ENCODE peak calls at places on chromosomes 13 and 19, in four cellular contexts. U is left ventricle myocardium inferior, V is brain microvascular endothelial cell, Z is stomach. J is an unnamed sample.

GRCh38 chr19:42154471-42155323 is 22.5 kb upstream of the POU2F2 start:
- DNase-seq in U (no peak), V (no peak), Z (no peak), J (no peak)

GRCh38 chr13:25733696-25734435 is 317.9 kb downstream of the SHISA2 start:
- DNase-seq in Z (no peak), V (no peak), U (no peak), J (no peak)

GRCh38 chr19:4516199-4516938 is 1.9 kb downstream of the PLIN4 start:
- DNase-seq in U (no peak), V (no peak), Z (no peak), J (no peak)

GRCh38 chr13:113951246-113951999 is 22.5 kb downstream of the C13orf46 start:
- DNase-seq in V (peak), Z (peak), U (peak), J (peak)

GRCh38 chr19:33304760-33305647 is 2.7 kb upstream of the CEBPA start:
- DNase-seq in U (no peak), V (no peak), Z (peak), J (no peak)

GRCh38 chr13:28531195-28531955 is 36.4 kb upstream of the FLT1 start:
- DNase-seq in Z (peak), V (peak), U (peak), J (no peak)

GRCh38 chr19:47541507-47541906 is 26.6 kb upstream of the NAPA start:
- DNase-seq in V (no peak), Z (no peak), U (no peak), J (no peak)

GRCh38 chr19:39190768-39191167 is 6.0 kb upstream of the NCCRP1 start:
- DNase-seq in Z (no peak), V (no peak), U (no peak), J (no peak)

GRCh38 chr19:47089767-47090350 is 23.7 kb downstream of the ZC3H4 start:
- DNase-seq in U (no peak), V (no peak), Z (no peak), J (no peak)

GRCh38 chr13:113632706-113633484 is 25.1 kb downstream of the ATP4B start:
- DNase-seq in V (no peak), Z (no peak), U (peak), J (no peak)

GRCh38 chr19:54805665-54806515 is 2.5 kb downstream of the KIR2DL4 start:
- DNase-seq in U (no peak), V (no peak), Z (no peak), J (no peak)

GRCh38 chr13:98171806-98172569 is 5.1 kb downstream of the RNF113B start:
- DNase-seq in V (peak), Z (peak), U (peak), J (no peak)

GRCh38 chr13:36362914-36363313 is 16.7 kb upstream of the SPART start:
- DNase-seq in V (no peak), U (no peak), Z (no peak), J (no peak)

GRCh38 chr13:28181413-28181812 is 43.1 kb downstream of the PAN3 start:
- DNase-seq in V (peak), U (no peak), Z (no peak), J (peak)

GRCh38 chr19:41843371-41843770 is 1.1 kb downstream of the LYPD4 start:
- DNase-seq in V (no peak), U (no peak), Z (no peak), J (no peak)

GRCh38 chr19:6793411-6793810 is 20.9 kb downstream of the VAV1 start:
- DNase-seq in Z (no peak), V (no peak), U (no peak), J (no peak)

GRCh38 chr13:74575729-74576125 is 441.5 kb upstream of the KLF12 start:
- DNase-seq in Z (peak), V (peak), U (peak), J (peak)

GRCh38 chr19:23992348-23992747 is 77.7 kb downstream of the ZNF726 start:
- DNase-seq in U (no peak), Z (no peak), V (no peak), J (no peak)

GRCh38 chr19:53537523-53538377 is at the start of gene ZNF331:
- DNase-seq in U (peak), Z (peak), V (peak), J (peak)

GRCh38 chr19:5048727-5049553 is 80.0 kb downstream of the KDM4B start:
- DNase-seq in U (no peak), V (peak), Z (no peak), J (no peak)

GRCh38 chr13:71867101-71867814 is at the start of gene DACH1:
- DNase-seq in V (peak), U (peak), Z (peak), J (no peak)

GRCh38 chr13:46288570-46289259 is 77.0 kb downstream of the LRRC63 start:
- DNase-seq in U (no peak), V (peak), Z (no peak), J (peak)

GRCh38 chr13:29255567-29255966 is 339.9 kb downstream of the SLC7A1 start:
- DNase-seq in V (no peak), Z (no peak), U (no peak), J (no peak)

GRCh38 chr19:17331254-17331558 is 3.4 kb downstream of the ANO8 start:
- DNase-seq in Z (no peak), U (no peak), V (no peak), J (no peak)

DNA sequence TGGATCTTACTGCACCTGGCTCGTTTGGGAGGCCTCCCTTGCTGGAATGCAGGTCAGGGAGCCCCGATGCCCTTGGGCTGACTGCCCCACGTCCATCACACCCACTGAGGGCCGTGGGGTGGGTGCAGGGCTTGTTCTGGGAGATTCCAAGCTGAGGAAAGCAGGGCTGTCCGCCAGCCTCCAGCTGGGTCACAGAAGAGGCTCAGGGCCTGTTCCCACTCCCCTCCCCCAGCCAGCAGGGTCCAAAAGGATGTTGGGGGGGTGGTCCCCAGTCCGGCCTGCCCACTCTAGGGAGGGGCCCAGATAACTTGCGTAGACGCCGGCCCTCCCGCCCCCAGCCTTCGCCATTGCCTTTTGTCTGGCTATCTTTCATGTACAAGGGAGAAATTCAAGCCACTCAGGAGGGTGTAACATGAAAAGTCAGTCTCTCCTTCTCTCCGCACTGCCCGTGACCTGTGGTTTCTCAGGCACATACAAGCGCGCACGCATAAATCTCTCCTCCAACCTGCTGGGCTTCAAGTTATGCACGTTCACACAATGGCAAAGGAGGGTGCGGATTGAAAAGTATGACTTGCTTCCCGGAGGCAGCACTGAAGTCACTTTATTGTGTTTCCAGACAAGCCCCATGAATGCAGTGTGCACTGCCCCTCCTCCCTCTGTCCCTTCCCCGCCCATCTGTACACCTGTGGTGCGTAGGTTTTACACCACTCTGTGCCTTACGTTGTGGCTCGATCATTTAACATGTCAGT is 20.2 kb downstream of the CARM1 start:
- DNase-seq in V (no peak), Z (peak), U (peak), J (peak)
- TF ChIP-seq CTCF in V (no peak), Z (no peak), U (no peak), J (no peak)

GRCh38 chr19:13033819-13034611 is 38.7 kb downstream of the NFIX start:
- DNase-seq in Z (peak), U (peak), V (no peak), J (peak)

GRCh38 chr19:13031917-13032623 is 36.8 kb downstream of the NFIX start:
- DNase-seq in Z (no peak), U (no peak), V (no peak), J (no peak)

GRCh38 chr19:13034636-13035035 is 39.4 kb downstream of the NFIX start:
- DNase-seq in U (no peak), Z (no peak), V (no peak), J (no peak)

GRCh38 chr19:13032837-13033236 is 37.6 kb downstream of the NFIX start:
- DNase-seq in U (no peak), Z (no peak), V (no peak), J (no peak)

GRCh38 chr19:13033244-13033643 is 38.0 kb downstream of the NFIX start:
- DNase-seq in U (no peak), V (no peak), Z (no peak), J (no peak)
- H3K27ac ChIP-seq in U (peak), V (no peak), Z (peak), J (peak)

GRCh38 chr19:43430142-43430710 is 15.5 kb downstream of the TEX101 start:
- DNase-seq in Z (no peak), V (no peak), U (no peak), J (no peak)
- TF ChIP-seq CTCF in Z (no peak), V (peak), U (no peak), J (no peak)

DNA sequence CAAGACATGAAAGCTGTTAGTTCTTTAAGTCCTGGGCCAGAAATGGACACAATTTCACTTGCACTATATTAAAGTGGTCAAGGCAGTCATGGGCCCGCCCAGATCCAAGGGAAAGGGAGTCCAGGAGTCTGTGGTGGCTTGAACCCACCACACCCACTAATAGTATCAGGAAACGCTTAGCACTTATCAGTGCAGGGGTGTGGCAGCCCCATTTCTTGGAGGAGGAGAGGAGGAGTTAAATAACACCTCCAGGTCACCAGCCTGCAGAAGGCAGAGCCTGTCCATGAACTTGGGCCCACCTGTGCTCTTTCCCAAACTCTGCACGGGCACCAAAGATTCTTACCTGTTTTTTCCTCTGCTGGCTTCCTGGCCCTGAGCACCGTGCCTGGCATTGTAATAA is 5.4 kb upstream of the NTN5 start:
- DNase-seq in V (no peak), Z (peak), U (no peak), J (no peak)
- H3K27ac ChIP-seq in V (no peak), Z (peak), U (no peak), J (no peak)

DNA sequence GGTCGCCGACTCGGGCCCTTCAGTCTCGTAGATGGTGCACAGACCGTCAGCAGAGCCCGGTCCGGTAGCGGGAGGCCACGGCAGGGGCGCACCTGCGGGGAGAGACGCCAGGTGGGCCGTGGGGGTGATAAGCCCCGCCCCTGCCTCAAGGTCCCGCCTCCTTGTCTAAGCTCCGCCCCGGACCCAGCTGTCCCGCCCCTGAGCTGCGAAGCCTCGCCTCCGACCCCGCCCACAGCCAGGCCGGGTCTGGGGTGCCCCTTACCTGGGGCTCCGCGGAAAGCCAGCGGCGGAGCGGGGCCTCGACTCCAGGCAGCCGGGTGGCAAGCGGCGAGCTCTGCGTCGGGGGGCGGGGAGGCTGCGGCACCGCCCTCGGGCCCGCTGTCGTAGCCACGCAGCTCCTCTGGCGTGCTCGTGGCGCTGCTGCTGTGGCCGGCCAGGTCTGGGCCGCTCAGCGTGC is 4.7 kb downstream of the PRR36 start:
- DNase-seq in V (no peak), U (peak), Z (peak), J (peak)
- TF ChIP-seq CTCF in V (no peak), U (peak), Z (no peak), J (peak)

GRCh38 chr19:50280983-50281382 is 48.2 kb downstream of the KCNC3 start:
- DNase-seq in U (no peak), Z (no peak), V (no peak), J (no peak)

GRCh38 chr19:50277966-50278580 is 51.1 kb downstream of the KCNC3 start:
- DNase-seq in U (no peak), V (no peak), Z (no peak), J (no peak)

GRCh38 chr19:50276370-50277063 is 52.7 kb downstream of the KCNC3 start:
- DNase-seq in U (no peak), Z (no peak), V (no peak), J (no peak)

GRCh38 chr19:50281491-50281890 is 47.7 kb downstream of the KCNC3 start:
- DNase-seq in Z (no peak), U (no peak), V (no peak), J (no peak)

DNA sequence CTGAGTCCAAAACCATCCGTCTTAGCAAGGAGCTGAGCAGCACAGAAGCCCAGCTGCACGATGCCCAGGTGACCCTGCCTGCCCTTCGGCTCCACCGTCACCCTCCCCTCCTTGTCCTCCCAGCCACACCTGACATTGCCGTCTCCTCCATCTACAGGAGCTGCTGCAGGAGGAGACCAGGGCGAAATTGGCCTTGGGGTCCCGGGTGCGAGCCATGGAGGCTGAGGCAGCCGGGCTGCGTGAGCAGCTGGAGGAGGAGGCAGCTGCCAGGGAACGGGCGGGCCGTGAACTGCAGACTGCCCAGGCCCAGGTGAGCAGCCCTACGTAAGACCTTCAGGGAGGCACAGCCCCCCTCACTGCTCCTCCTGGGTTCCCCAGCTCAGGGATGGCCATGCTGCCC is 49.1 kb downstream of the KCNC3 start:
- DNase-seq in Z (no peak), V (no peak), U (no peak), J (no peak)
- H3K27ac ChIP-seq in Z (no peak), V (no peak), U (no peak), J (no peak)

DNA sequence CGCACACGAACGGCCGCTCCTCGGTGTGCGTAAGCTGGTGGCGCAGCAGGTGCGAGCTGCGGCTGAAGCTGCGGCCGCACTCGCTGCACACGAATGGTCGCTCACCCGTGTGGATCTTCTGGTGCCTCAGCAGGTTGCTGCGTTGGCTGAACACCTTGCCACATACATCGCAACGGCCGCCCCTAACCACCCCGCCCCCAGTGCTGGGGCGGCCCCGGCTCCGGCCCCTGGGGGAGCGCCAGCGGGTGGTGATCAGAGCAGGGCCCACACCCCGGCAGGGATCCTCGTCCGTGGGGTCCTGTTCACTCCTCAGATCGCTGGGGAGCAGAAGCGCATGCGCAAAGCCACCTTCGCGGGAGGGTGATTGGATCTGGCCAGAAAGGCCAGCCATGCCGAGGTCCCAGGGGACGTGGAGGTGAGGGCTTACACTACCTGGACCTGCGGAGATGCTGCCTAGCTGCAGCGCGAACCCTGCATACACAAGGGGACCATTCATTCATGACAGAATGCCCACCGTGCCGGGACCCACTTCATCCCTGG is 4.7 kb upstream of the UBE2M start:
- DNase-seq in U (peak), V (no peak), Z (peak), J (no peak)
- TF ChIP-seq CTCF in U (no peak), V (no peak), Z (no peak), J (no peak)

DNA sequence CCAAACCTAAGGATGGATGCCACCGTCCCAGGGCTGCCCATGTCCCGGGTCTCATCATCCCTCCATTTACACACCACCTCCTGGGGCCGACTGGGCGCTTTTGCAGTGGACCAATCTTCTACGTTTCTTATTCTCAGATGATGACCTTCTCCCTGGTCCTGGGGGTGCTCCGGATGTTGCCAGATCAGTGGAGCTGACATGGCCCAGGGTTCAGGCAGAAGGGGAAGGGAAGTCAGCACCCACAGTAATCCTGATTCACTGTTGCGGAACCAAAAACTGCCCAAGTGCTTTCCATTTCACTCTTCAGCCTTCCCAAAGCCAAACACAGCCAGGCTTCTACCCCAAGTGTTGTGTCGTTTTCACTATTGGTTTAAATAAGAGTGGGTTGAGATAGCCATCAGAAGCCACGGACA is 29.8 kb downstream of the RAB20 start:
- DNase-seq in V (no peak), U (no peak), Z (no peak), J (no peak)
- H3K27ac ChIP-seq in V (no peak), U (no peak), Z (peak), J (no peak)

DNA sequence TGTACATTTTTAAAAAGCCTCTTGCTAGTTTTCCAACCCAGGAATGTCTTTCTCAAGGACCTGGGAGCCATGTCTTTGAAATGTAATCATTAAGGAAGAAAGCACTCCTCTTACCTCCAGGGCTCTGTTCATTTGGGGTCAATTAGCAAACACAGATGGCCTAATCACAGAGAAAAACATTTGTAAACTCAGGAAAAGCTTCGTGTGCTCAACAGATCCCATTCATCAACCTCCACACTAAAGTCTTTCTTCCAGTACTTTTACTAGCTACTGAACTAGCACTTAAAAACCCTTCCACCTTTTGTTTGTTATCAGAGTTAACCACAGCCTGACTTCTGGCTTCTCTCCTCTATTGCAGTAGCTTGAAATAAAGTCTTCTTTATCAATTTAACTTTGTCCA is 441.4 kb downstream of the PCDH20 start:
- DNase-seq in V (no peak), U (no peak), Z (no peak), J (no peak)
- TF ChIP-seq CTCF in V (no peak), U (no peak), Z (no peak), J (no peak)

J was measured in RWPE1.